ENCODE peak calls at places on chromosomes 5 and 9, in four cellular contexts. J, D, O and X are unnamed samples.

GRCh38 chr9:107635137-107635802 is 145.7 kb upstream of the KLF4 start:
- DNase-seq in J (no peak), D (no peak), O (no peak), X (no peak)

GRCh38 chr5:179974946-179975712 is 67.4 kb upstream of the TBC1D9B start:
- DNase-seq in J (no peak), D (peak; percentile 33), O (peak; percentile 74), X (no peak)

GRCh38 chr5:39494099-39494498 is 69.3 kb upstream of the DAB2 start:
- DNase-seq in J (no peak), D (no peak), O (no peak), X (peak; percentile 72)

GRCh38 chr5:67050635-67051034 is 146.0 kb downstream of the CD180 start:
- DNase-seq in J (no peak), D (no peak), O (no peak), X (no peak)

GRCh38 chr9:116873441-116873840 is 186.3 kb downstream of the TRIM32 start:
- DNase-seq in J (no peak), D (no peak), O (no peak), X (no peak)

GRCh38 chr9:14218253-14218652 is 95.7 kb downstream of the NFIB start:
- DNase-seq in J (no peak), D (no peak), O (no peak), X (no peak)

GRCh38 chr5:175823731-175824525 is 47.5 kb upstream of the CPLX2 start:
- DNase-seq in J (no peak), D (no peak), O (no peak), X (no peak)

GRCh38 chr5:41193462-41194166 is 19.7 kb downstream of the C6 start:
- DNase-seq in J (peak; percentile 93), D (peak; percentile 87), O (no peak), X (peak; percentile 100)

GRCh38 chr5:4643190-4643589 is 496.9 kb upstream of the ADAMTS16 start:
- DNase-seq in J (no peak), D (no peak), O (no peak), X (no peak)

GRCh38 chr9:88995627-88996026 is 4.4 kb downstream of the S1PR3 start:
- DNase-seq in J (no peak), D (no peak), O (no peak), X (no peak)

GRCh38 chr5:1757511-1757910 is 42.1 kb downstream of the MRPL36 start:
- DNase-seq in J (no peak), D (no peak), O (no peak), X (no peak)

GRCh38 chr5:181087309-181087708 is 43.7 kb downstream of the OR2V1 start:
- DNase-seq in J (no peak), D (no peak), O (no peak), X (no peak)

GRCh38 chr5:119367502-119368237 is 11.9 kb downstream of the TNFAIP8 start:
- DNase-seq in J (no peak), D (peak; percentile 57), O (no peak), X (peak; percentile 50)

GRCh38 chr5:172133359-172134029 is 54.5 kb downstream of the STK10 start:
- DNase-seq in J (peak; percentile 39), D (peak; percentile 43), O (no peak), X (peak; percentile 82)

GRCh38 chr5:146623009-146623408 is 107.0 kb upstream of the GPR151 start:
- DNase-seq in J (no peak), D (no peak), O (no peak), X (no peak)

GRCh38 chr5:136070486-136071285 is 41.9 kb downstream of the TGFBI start:
- DNase-seq in J (no peak), D (no peak), O (no peak), X (no peak)

GRCh38 chr9:129394920-129395279 is 216.8 kb upstream of the IER5L start:
- DNase-seq in J (no peak), D (no peak), O (no peak), X (no peak)

GRCh38 chr9:90970603-90971002 is 169.0 kb downstream of the SYK start:
- DNase-seq in J (no peak), D (peak; percentile 72), O (no peak), X (no peak)

GRCh38 chr9:132794730-132795380 is 83.2 kb downstream of the AK8 start:
- DNase-seq in J (no peak), D (peak; percentile 21), O (no peak), X (no peak)

GRCh38 chr5:41043109-41043747 is 27.9 kb downstream of the MROH2B start:
- DNase-seq in J (no peak), D (no peak), O (no peak), X (no peak)

GRCh38 chr5:119274024-119274766 is 81.6 kb upstream of the TNFAIP8 start:
- DNase-seq in J (no peak), D (peak; percentile 94), O (no peak), X (peak; percentile 18)

GRCh38 chr5:157216395-157217142 is 35.9 kb downstream of the ITK start:
- DNase-seq in J (no peak), D (no peak), O (no peak), X (no peak)

GRCh38 chr9:38022995-38023394 is 46.0 kb downstream of the SHB start:
- DNase-seq in J (no peak), D (peak; percentile 66), O (peak; percentile 64), X (no peak)

GRCh38 chr5:42591026-42591425 is 165.6 kb upstream of the CCDC152 start:
- DNase-seq in J (peak; percentile 75), D (no peak), O (no peak), X (peak; percentile 56)

GRCh38 chr9:95157491-95158151 is 159.9 kb downstream of the FANCC start:
- DNase-seq in J (peak; percentile 39), D (peak; percentile 15), O (peak; percentile 53), X (peak; percentile 97)

GRCh38 chr9:86454701-86455402 is 100.6 kb upstream of the TUT7 start:
- DNase-seq in J (no peak), D (no peak), O (no peak), X (peak; percentile 53)

GRCh38 chr5:122896598-122897282 is 51.3 kb downstream of the SNX24 start:
- DNase-seq in J (no peak), D (peak; percentile 34), O (no peak), X (peak; percentile 68)

GRCh38 chr5:121366515-121366914 is 485.2 kb upstream of the FTMT start:
- DNase-seq in J (no peak), D (peak; percentile 80), O (no peak), X (peak; percentile 10)

GRCh38 chr9:96858670-96859069 is 4.4 kb upstream of the ZNF782 start:
- DNase-seq in J (no peak), D (no peak), O (no peak), X (no peak)

GRCh38 chr9:107397076-107398049 is 92.2 kb downstream of the KLF4 start:
- DNase-seq in J (no peak), D (peak; percentile 64), O (no peak), X (peak; percentile 82)

GRCh38 chr9:93097496-93098205 is 1.6 kb downstream of the CARD19 start:
- DNase-seq in J (peak; percentile 28), D (peak; percentile 9), O (no peak), X (no peak)

GRCh38 chr9:93095205-93096130 is 549 bp upstream of the CARD19 start:
- DNase-seq in J (peak; percentile 99), D (peak; percentile 96), O (peak; percentile 99), X (peak; percentile 99)

GRCh38 chr9:93094294-93095204 is 1.5 kb upstream of the CARD19 start:
- DNase-seq in J (peak; percentile 69), D (no peak), O (no peak), X (no peak)

GRCh38 chr9:93096811-93097382 is 880 bp downstream of the CARD19 start:
- DNase-seq in J (peak; percentile 18), D (no peak), O (no peak), X (no peak)

DNA sequence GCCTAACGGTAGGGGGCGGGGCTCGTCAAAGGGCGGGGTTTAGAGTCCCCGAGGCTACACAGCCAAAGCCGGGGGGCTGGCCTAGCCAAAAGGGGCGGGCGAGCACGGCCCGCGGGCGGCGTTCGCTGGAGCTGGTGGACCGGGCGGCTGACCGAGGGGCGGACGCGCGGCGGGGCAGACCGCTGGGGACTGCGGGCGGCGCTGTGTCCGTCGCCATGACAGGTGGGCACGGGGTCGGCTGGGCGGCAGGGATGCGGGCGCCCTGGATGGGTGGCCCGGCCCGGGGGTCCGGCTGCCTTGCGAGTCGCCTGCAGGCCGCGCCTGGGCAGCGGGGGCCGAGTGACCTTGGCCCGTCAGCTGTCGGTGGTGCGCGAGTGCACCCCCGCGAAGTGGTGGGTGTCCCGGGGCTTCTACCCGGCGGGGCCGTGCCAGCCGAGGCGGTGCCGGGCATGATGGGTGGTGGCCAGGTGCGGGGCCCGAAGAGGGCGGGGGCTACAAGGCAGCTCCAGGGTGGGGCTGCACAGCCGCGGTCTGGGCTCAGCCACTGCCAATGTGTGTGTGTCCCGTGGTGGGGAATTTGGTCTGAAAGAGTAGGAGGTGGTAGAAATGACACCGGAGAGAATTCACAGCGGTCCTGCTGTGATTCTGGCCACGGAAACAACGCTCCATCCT is at the start of gene CARD19:
- DNase-seq in J (peak; percentile 71), D (peak; percentile 35), O (no peak), X (peak; percentile 43)
- H3K4me3 ChIP-seq in J (peak within 1 kb of the TSS; percentile 94), D (peak within 1 kb of the TSS; percentile 91), O (peak within 1 kb of the TSS; percentile 96), X (peak within 1 kb of the TSS; percentile 80)

GRCh38 chr9:33926746-33927485 is 110.0 kb downstream of the UBE2R2 start:
- DNase-seq in J (no peak), D (no peak), O (no peak), X (no peak)

GRCh38 chr9:33927694-33928093 is 110.7 kb downstream of the UBE2R2 start:
- DNase-seq in J (no peak), D (no peak), O (no peak), X (no peak)

GRCh38 chr9:33923079-33923478 is 106.1 kb downstream of the UBE2R2 start:
- DNase-seq in J (no peak), D (no peak), O (no peak), X (no peak)

GRCh38 chr9:33923998-33924701 is 107.2 kb downstream of the UBE2R2 start:
- DNase-seq in J (peak; percentile 39), D (no peak), O (no peak), X (no peak)

GRCh38 chr9:33924978-33925797 is 108.2 kb downstream of the UBE2R2 start:
- DNase-seq in J (peak; percentile 57), D (peak; percentile 57), O (peak; percentile 70), X (peak; percentile 71)
- TF ChIP-seq CTCF in J (peak; percentile 71), D (peak; percentile 66), O (peak; percentile 74), X (peak; percentile 74)

DNA sequence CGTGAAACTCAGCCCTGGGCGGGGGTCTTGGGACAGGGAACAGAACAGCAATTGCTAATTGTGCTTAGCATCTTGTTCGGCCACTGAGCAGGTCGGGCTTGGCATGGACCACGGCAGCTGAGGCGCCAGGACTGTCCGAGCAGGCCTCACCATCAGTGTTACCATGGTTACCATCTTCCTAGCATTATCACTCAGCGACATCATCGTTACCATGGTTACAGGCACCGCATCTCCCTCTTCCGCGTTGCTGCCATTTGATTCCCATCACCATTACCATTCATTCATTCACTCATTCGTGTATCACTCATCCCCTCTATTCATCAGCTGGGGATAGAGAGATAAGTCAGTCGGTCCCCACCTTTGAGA is 81.0 kb upstream of the ZBTB43 start:
- DNase-seq in J (no peak), D (no peak), O (peak; percentile 84), X (no peak)
- H3K4me3 ChIP-seq in J (peak overlapping the region; percentile 57), D (no peak overlapping the region), O (peak overlapping the region; percentile 52), X (no peak overlapping the region)

DNA sequence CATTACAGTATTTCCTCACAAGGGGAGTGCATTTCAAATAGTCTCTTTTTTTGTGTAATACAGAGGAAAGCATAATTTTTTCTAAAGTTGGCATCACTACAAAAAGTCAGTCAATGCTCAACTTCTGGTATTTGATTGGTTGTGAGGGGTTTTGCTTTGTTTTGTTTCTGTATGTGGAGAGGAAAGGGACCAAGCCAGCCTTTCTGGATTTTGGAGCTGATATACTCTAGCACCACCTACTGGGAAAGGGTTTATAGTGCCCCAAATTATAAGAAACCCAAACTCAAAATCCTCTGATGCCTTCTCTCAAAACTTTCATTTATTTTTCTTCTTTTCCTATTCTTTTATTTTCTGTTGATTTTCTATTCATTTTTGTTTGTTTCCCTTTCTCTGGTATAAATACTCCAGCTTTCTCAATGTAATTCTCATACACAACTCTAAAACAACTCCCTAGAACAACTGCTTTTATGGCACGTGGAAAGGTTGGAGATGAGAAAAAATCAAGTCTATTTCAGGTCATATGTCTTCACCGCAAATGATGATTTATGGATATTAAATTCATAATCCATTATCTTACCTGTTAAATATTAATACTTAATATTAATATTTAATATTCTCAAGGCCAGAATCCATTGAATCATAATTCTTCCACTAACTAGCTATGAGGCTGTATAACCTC is 69.5 kb upstream of the ANXA1 start:
- DNase-seq in J (no peak), D (peak; percentile 43), O (peak; percentile 23), X (peak; percentile 76)
- TF ChIP-seq CTCF in J (peak; percentile 72), D (peak; percentile 70), O (peak; percentile 81), X (peak; percentile 88)